ENCODE peak calls at places on chromosomes 6 and 20, in eight cellular contexts. V, O, N, T, H, K, X and I are unnamed samples.

GRCh38 chr20:62350098-62350628 is 16.9 kb downstream of the LAMA5 start:
- DNase-seq in V (no peak), O (no peak), N (peak), T (no peak), H (peak), K (no peak), X (no peak), I (peak)

GRCh38 chr6:30507849-30508843 is 18.8 kb downstream of the HLA-E start:
- DNase-seq in V (no peak), O (no peak), N (no peak), T (no peak), H (no peak), K (no peak), X (no peak), I (no peak)

GRCh38 chr6:163438940-163439335 is 24.4 kb downstream of the QKI start:
- DNase-seq in V (peak), O (no peak), N (peak), T (no peak), H (no peak), K (no peak), X (no peak), I (peak)

GRCh38 chr20:37901280-37901666 is 1.7 kb upstream of the VSTM2L start:
- DNase-seq in V (no peak), O (no peak), N (no peak), T (no peak), H (peak), K (peak), X (no peak), I (no peak)

GRCh38 chr6:97401533-97401932 is 118.5 kb upstream of the MMS22L start:
- DNase-seq in V (no peak), O (no peak), N (no peak), T (no peak), H (no peak), K (peak), X (no peak), I (no peak)

GRCh38 chr6:149904661-149905370 is 6.9 kb upstream of the RAET1E start:
- DNase-seq in V (no peak), O (no peak), N (no peak), T (no peak), H (no peak), K (no peak), X (no peak), I (no peak)

GRCh38 chr6:139336488-139336887 is 38.0 kb downstream of the CITED2 start:
- DNase-seq in V (no peak), O (peak), N (no peak), T (no peak), H (no peak), K (no peak), X (no peak), I (no peak)

GRCh38 chr6:78089551-78089950 is 436.7 kb downstream of the MEI4 start:
- DNase-seq in V (no peak), O (no peak), N (no peak), T (no peak), H (no peak), K (no peak), X (no peak), I (no peak)

GRCh38 chr20:51752343-51752951 is 15.7 kb downstream of the ATP9A start:
- DNase-seq in V (no peak), O (no peak), N (no peak), T (no peak), H (no peak), K (peak), X (no peak), I (no peak)

GRCh38 chr6:45703041-45703739 is 312.5 kb downstream of the CLIC5 start:
- DNase-seq in V (no peak), O (no peak), N (no peak), T (no peak), H (no peak), K (no peak), X (no peak), I (no peak)

GRCh38 chr6:93779086-93779858 is 359.9 kb upstream of the EPHA7 start:
- DNase-seq in V (no peak), O (no peak), N (no peak), T (no peak), H (peak), K (no peak), X (no peak), I (no peak)

GRCh38 chr20:48750941-48751620 is 76.7 kb downstream of the PREX1 start:
- DNase-seq in V (peak), O (peak), N (no peak), T (no peak), H (peak), K (peak), X (peak), I (peak)

GRCh38 chr6:30647802-30648460 is 998 bp downstream of the C6orf136 start:
- DNase-seq in V (no peak), O (peak), N (no peak), T (no peak), H (no peak), K (no peak), X (no peak), I (no peak)

GRCh38 chr6:84492246-84493135 is 265.0 kb upstream of the CEP162 start:
- DNase-seq in V (no peak), O (no peak), N (no peak), T (no peak), H (no peak), K (no peak), X (no peak), I (no peak)

GRCh38 chr6:109306733-109307132 is 75.5 kb downstream of the CD164 start:
- DNase-seq in V (no peak), O (no peak), N (no peak), T (no peak), H (no peak), K (no peak), X (no peak), I (no peak)

GRCh38 chr6:35485402-35485877 is 11.4 kb downstream of the TEAD3 start:
- DNase-seq in V (no peak), O (no peak), N (peak), T (no peak), H (peak), K (peak), X (no peak), I (peak)

GRCh38 chr6:138594749-138595148 is 95.5 kb upstream of the NHSL1 start:
- DNase-seq in V (no peak), O (no peak), N (no peak), T (no peak), H (no peak), K (no peak), X (no peak), I (no peak)

GRCh38 chr6:56840467-56841371 is 114.2 kb upstream of the BEND6 start:
- DNase-seq in V (no peak), O (no peak), N (no peak), T (no peak), H (no peak), K (peak), X (no peak), I (no peak)

GRCh38 chr6:105270511-105270910 is 90.7 kb upstream of the POPDC3 start:
- DNase-seq in V (no peak), O (no peak), N (no peak), T (no peak), H (no peak), K (peak), X (no peak), I (no peak)

GRCh38 chr20:50066161-50066834 is 46.7 kb downstream of the UBE2V1 start:
- DNase-seq in V (no peak), O (no peak), N (no peak), T (no peak), H (no peak), K (no peak), X (no peak), I (no peak)

GRCh38 chr6:107576852-107577251 is 86.9 kb downstream of the SOBP start:
- DNase-seq in V (no peak), O (no peak), N (no peak), T (no peak), H (no peak), K (peak), X (no peak), I (no peak)

GRCh38 chr6:169337881-169338445 is 84.3 kb upstream of the THBS2 start:
- DNase-seq in V (no peak), O (no peak), N (no peak), T (no peak), H (no peak), K (peak), X (no peak), I (no peak)

GRCh38 chr6:54776891-54777290 is 69.7 kb upstream of the FAM83B start:
- DNase-seq in V (no peak), O (no peak), N (no peak), T (no peak), H (no peak), K (no peak), X (no peak), I (no peak)

GRCh38 chr20:13991311-13991710 is 897 bp upstream of the SEL1L2 start:
- DNase-seq in V (no peak), O (no peak), N (no peak), T (no peak), H (no peak), K (no peak), X (no peak), I (no peak)

GRCh38 chr20:63223121-63223825 is 7.3 kb upstream of the YTHDF1 start:
- DNase-seq in V (peak), O (peak), N (no peak), T (peak), H (peak), K (peak), X (no peak), I (peak)

GRCh38 chr6:99736302-99736701 is 129.7 kb downstream of the PRDM13 start:
- DNase-seq in V (no peak), O (no peak), N (no peak), T (no peak), H (peak), K (no peak), X (no peak), I (no peak)

GRCh38 chr20:10521068-10521834 is 86.1 kb downstream of the SLX4IP start:
- DNase-seq in V (no peak), O (no peak), N (no peak), T (no peak), H (peak), K (peak), X (no peak), I (no peak)

GRCh38 chr6:123415844-123416468 is 220.8 kb downstream of the TRDN start:
- DNase-seq in V (peak), O (peak), N (peak), T (peak), H (peak), K (peak), X (peak), I (peak)

GRCh38 chr20:49584418-49585382 is 16.8 kb upstream of the PTGIS start:
- DNase-seq in V (no peak), O (no peak), N (no peak), T (no peak), H (no peak), K (no peak), X (no peak), I (no peak)

GRCh38 chr6:21886601-21887091 is 293.1 kb downstream of the SOX4 start:
- DNase-seq in V (no peak), O (no peak), N (no peak), T (no peak), H (no peak), K (no peak), X (no peak), I (no peak)

GRCh38 chr6:12037803-12038202 is 25.7 kb downstream of the HIVEP1 start:
- DNase-seq in V (no peak), O (no peak), N (no peak), T (no peak), H (no peak), K (no peak), X (no peak), I (no peak)

GRCh38 chr20:53642196-53643030 is 48.8 kb upstream of the ZNF217 start:
- DNase-seq in V (no peak), O (no peak), N (peak), T (peak), H (peak), K (peak), X (no peak), I (peak)